ENCODE peak calls at places on chromosome 21, in nine cellular contexts. I is B cell, Q is IMR-90, Z is BE2C, F is progenitor cell of endocrine pancreas, O is mammary epithelial cell, B is foreskin fibroblast, W is thoracic aorta, J is breast epithelium. N is an unnamed sample.

GRCh38 chr21:32653326-32653901 is 41.2 kb upstream of the CFAP298 start:
- DNase-seq in J (no peak), F (no peak), Q (peak), I (peak), Z (peak), B (peak), O (peak), W (no peak), N (peak)

GRCh38 chr21:27268290-27268689 is 301.4 kb upstream of the ADAMTS5 start:
- DNase-seq in B (peak), W (no peak), Z (no peak), I (no peak), J (no peak), O (peak), Q (peak), F (no peak), N (no peak)

GRCh38 chr21:33259995-33260394 is 6.2 kb upstream of the IL10RB start:
- DNase-seq in I (no peak), F (no peak), Q (no peak), O (no peak), J (no peak), Z (no peak), W (no peak), B (no peak), N (no peak)

GRCh38 chr21:14826630-14827029 is 238.2 kb downstream of the NRIP1 start:
- DNase-seq in I (no peak), B (no peak), O (no peak), J (no peak), Q (no peak), Z (no peak), F (no peak), W (no peak), N (peak)

GRCh38 chr21:25960423-25960822 is 210.1 kb downstream of the APP start:
- DNase-seq in B (no peak), Z (peak), Q (no peak), I (no peak), O (no peak), J (no peak), F (no peak), W (no peak), N (no peak)

GRCh38 chr21:44527156-44527982 is 12.6 kb downstream of the KRTAP10-1 start:
- DNase-seq in O (no peak), I (no peak), F (no peak), Z (no peak), J (no peak), Q (no peak), W (no peak), B (no peak), N (no peak)

GRCh38 chr21:28944296-28944695 is 48.4 kb downstream of the LTN1 start:
- DNase-seq in F (no peak), W (no peak), I (no peak), O (no peak), Q (peak), Z (no peak), J (no peak), B (peak), N (no peak)

GRCh38 chr21:43712268-43712942 is 6.5 kb upstream of the PDXK start:
- DNase-seq in I (no peak), Q (peak), O (peak), W (no peak), B (peak), Z (no peak), J (peak), F (no peak), N (no peak)

GRCh38 chr21:34004984-34005383 is 68.4 kb upstream of the MRPS6 start:
- DNase-seq in B (no peak), F (no peak), O (no peak), W (no peak), I (no peak), Z (no peak), Q (no peak), J (peak), N (no peak)

GRCh38 chr21:43269461-43269860 is 100.7 kb downstream of the CRYAA start:
- DNase-seq in I (no peak), W (no peak), Z (peak), O (no peak), Q (no peak), B (no peak), J (no peak), F (no peak), N (peak)

GRCh38 chr21:43597845-43598244 is 61.4 kb downstream of the HSF2BP start:
- DNase-seq in J (no peak), Z (no peak), B (no peak), F (no peak), I (no peak), W (no peak), Q (no peak), O (no peak), N (no peak)

GRCh38 chr21:29873908-29874307 is 65.9 kb downstream of the GRIK1 start:
- DNase-seq in B (no peak), W (no peak), Z (no peak), J (no peak), F (no peak), O (no peak), Q (no peak), I (no peak), N (no peak)

GRCh38 chr21:16102113-16102512 is 372.3 kb downstream of the USP25 start:
- DNase-seq in Q (no peak), I (no peak), B (no peak), F (no peak), Z (no peak), J (no peak), W (no peak), O (no peak), N (no peak)

GRCh38 chr21:45002381-45003204 is 62.8 kb downstream of the SLX9 start:
- DNase-seq in Z (peak), Q (no peak), J (no peak), F (no peak), O (no peak), I (no peak), B (no peak), W (no peak), N (no peak)

GRCh38 chr21:31557421-31557955 is 102.0 kb upstream of the SOD1 start:
- DNase-seq in W (no peak), J (no peak), F (peak), Z (peak), O (no peak), I (no peak), B (no peak), Q (no peak), N (no peak)

GRCh38 chr21:35617491-35617890 is 442.8 kb downstream of the SETD4 start:
- DNase-seq in Z (no peak), F (no peak), Q (no peak), B (no peak), I (no peak), O (no peak), J (no peak), W (no peak), N (no peak)

GRCh38 chr21:44996096-44996495 is 56.3 kb downstream of the SLX9 start:
- DNase-seq in F (no peak), Q (no peak), W (no peak), Z (peak), I (no peak), J (no peak), O (no peak), B (no peak), N (no peak)

GRCh38 chr21:33699277-33699676 is 57.0 kb downstream of the ITSN1 start:
- DNase-seq in Q (no peak), Z (no peak), J (no peak), F (no peak), I (no peak), W (no peak), O (no peak), B (no peak), N (no peak)

GRCh38 chr21:45108808-45109800 is 34.7 kb downstream of the ADARB1 start:
- DNase-seq in W (no peak), B (no peak), F (no peak), I (no peak), Z (no peak), O (no peak), Q (no peak), J (no peak), N (no peak)

GRCh38 chr21:34983680-34984086 is 65.4 kb downstream of the RUNX1 start:
- DNase-seq in Z (no peak), W (no peak), O (peak), Q (peak), J (no peak), I (no peak), B (peak), F (no peak), N (peak)

GRCh38 chr21:38875694-38876492 is 70.2 kb downstream of the ETS2 start:
- DNase-seq in O (peak), B (peak), W (no peak), I (no peak), F (no peak), J (no peak), Q (peak), Z (no peak), N (no peak)

GRCh38 chr21:33949516-33950424 is 34.2 kb upstream of the ATP5PO start:
- DNase-seq in Q (no peak), W (no peak), B (no peak), I (no peak), F (no peak), J (no peak), O (no peak), Z (no peak), N (no peak)

GRCh38 chr21:45048968-45049367 is 25.4 kb upstream of the ADARB1 start:
- DNase-seq in I (no peak), Q (peak), J (no peak), W (no peak), F (no peak), O (no peak), Z (no peak), B (peak), N (no peak)

GRCh38 chr21:17726047-17726446 is 93.1 kb downstream of the C21orf91 start:
- DNase-seq in Q (peak), O (no peak), J (no peak), Z (peak), B (no peak), F (no peak), I (no peak), W (no peak), N (no peak)

GRCh38 chr21:27519357-27519756 is 552.5 kb upstream of the ADAMTS5 start:
- DNase-seq in F (no peak), I (no peak), J (no peak), Z (no peak), Q (peak), B (peak), W (no peak), O (peak), N (no peak)

GRCh38 chr21:34553199-34553952 is 41.4 kb upstream of the KCNE1 start:
- DNase-seq in J (no peak), W (no peak), Z (no peak), Q (peak), O (peak), B (peak), F (no peak), I (no peak), N (no peak)

GRCh38 chr21:32329776-32330175 is 31.1 kb downstream of the MRAP start:
- DNase-seq in Q (peak), J (no peak), O (no peak), Z (no peak), F (no peak), I (no peak), W (no peak), B (peak), N (no peak)

GRCh38 chr21:33748903-33749302 is 106.6 kb downstream of the ITSN1 start:
- DNase-seq in W (no peak), Q (no peak), B (no peak), Z (no peak), F (no peak), I (no peak), J (no peak), O (no peak), N (no peak)

GRCh38 chr21:31343680-31344480 is at the start of gene TIAM1:
- DNase-seq in I (no peak), Z (no peak), Q (peak), W (peak), B (peak), J (peak), O (peak), F (peak), N (no peak)

GRCh38 chr21:46180778-46181391 is 3.4 kb downstream of the SPATC1L start:
- DNase-seq in O (no peak), Z (no peak), J (peak), Q (no peak), W (no peak), B (no peak), I (peak), F (no peak), N (no peak)

GRCh38 chr21:16377120-16377658 is 647.4 kb downstream of the USP25 start:
- DNase-seq in Z (no peak), Q (no peak), O (no peak), F (no peak), W (no peak), J (no peak), B (no peak), I (no peak), N (no peak)

GRCh38 chr21:14384453-14384852 is 1.5 kb upstream of the HSPA13 start:
- DNase-seq in O (no peak), Z (no peak), W (no peak), J (no peak), F (no peak), I (no peak), Q (no peak), B (no peak), N (no peak)

GRCh38 chr21:45336870-45337269 is 49.2 kb upstream of the POFUT2 start:
- DNase-seq in Z (peak), I (no peak), Q (peak), B (peak), O (no peak), W (no peak), J (no peak), F (no peak), N (no peak)

GRCh38 chr21:44405091-44405947 is 50.0 kb upstream of the LRRC3 start:
- DNase-seq in Z (no peak), J (no peak), F (no peak), B (no peak), O (no peak), W (no peak), Q (no peak), I (no peak), N (no peak)

GRCh38 chr21:31370893-31371652 is 27.0 kb upstream of the TIAM1 start:
- DNase-seq in W (no peak), B (peak), Z (no peak), J (no peak), F (no peak), I (no peak), Q (peak), O (no peak), N (no peak)

GRCh38 chr21:43956667-43957030 is 55.5 kb upstream of the TRAPPC10 start:
- DNase-seq in I (no peak), F (no peak), J (no peak), B (peak), W (no peak), Z (no peak), O (no peak), Q (peak), N (no peak)

GRCh38 chr21:34781508-34781907 is 112.7 kb downstream of the CLIC6 start:
- DNase-seq in Z (no peak), Q (no peak), I (no peak), B (no peak), O (no peak), W (no peak), F (no peak), J (no peak), N (no peak)

GRCh38 chr21:38861989-38862683 is 56.4 kb downstream of the ETS2 start:
- DNase-seq in Z (no peak), B (peak), F (no peak), W (no peak), Q (no peak), O (no peak), J (no peak), I (peak), N (no peak)

GRCh38 chr21:14064296-14064645 is 146.5 kb downstream of the LIPI start:
- DNase-seq in B (no peak), O (no peak), F (no peak), Z (no peak), W (no peak), J (no peak), I (no peak), Q (peak), N (no peak)

GRCh38 chr21:45982256-45982757 is 737 bp downstream of the COL6A1 start:
- DNase-seq in J (peak), Q (no peak), F (no peak), W (no peak), I (no peak), O (no peak), B (peak), Z (peak), N (no peak)

GRCh38 chr21:41985662-41986416 is 24.3 kb downstream of the ZBTB21 start:
- DNase-seq in O (no peak), B (no peak), Z (no peak), F (no peak), I (no peak), Q (no peak), J (no peak), W (no peak), N (no peak)

GRCh38 chr21:41979335-41979734 is 25.5 kb upstream of the C2CD2 start:
- DNase-seq in I (no peak), F (no peak), Z (no peak), Q (no peak), O (no peak), B (no peak), J (peak), W (no peak), N (no peak)

GRCh38 chr21:41979751-41980369 is 26.0 kb upstream of the C2CD2 start:
- DNase-seq in J (peak), W (no peak), I (no peak), F (no peak), O (no peak), Q (no peak), Z (no peak), B (peak), N (no peak)

GRCh38 chr21:41980561-41980960 is 26.7 kb upstream of the C2CD2 start:
- DNase-seq in Z (no peak), O (no peak), W (no peak), B (no peak), F (no peak), I (no peak), J (peak), Q (no peak), N (no peak)

DNA sequence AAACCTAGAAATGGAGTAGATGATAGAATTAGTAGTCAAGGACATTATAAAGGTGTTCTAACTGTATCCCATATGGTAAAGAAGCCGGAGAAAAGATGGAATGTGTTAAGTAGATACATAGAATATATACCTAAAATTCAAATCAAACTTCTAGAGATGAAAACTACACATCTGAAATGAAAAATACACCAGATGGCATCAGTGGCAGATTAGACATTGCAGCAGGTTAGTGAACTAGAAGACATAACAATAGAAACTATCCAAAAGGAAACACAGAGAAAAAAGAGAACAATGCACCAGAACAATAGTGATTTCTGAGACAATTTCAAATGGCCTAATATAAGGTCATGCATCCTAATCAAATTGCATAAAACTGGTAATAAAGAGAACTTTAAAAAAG is 26.9 kb downstream of the ZBTB21 start:
- DNase-seq in B (no peak), Q (no peak), I (no peak), O (no peak), W (no peak), Z (no peak), J (no peak), F (no peak), N (no peak)
- TF ChIP-seq CTCF in B (no peak), Q (no peak), I (no peak), O (no peak), W (no peak), Z (no peak), J (no peak), F (no peak), N (no peak)

GRCh38 chr21:37496972-37497371 is 130.4 kb downstream of the DYRK1A start:
- DNase-seq in W (no peak), Z (no peak), Q (no peak), F (no peak), I (no peak), O (no peak), B (peak), J (no peak), N (no peak)
- TF ChIP-seq CTCF in W (no peak), Z (peak), Q (peak), F (peak), I (peak), O (no peak), B (peak), J (peak), N (peak)

DNA sequence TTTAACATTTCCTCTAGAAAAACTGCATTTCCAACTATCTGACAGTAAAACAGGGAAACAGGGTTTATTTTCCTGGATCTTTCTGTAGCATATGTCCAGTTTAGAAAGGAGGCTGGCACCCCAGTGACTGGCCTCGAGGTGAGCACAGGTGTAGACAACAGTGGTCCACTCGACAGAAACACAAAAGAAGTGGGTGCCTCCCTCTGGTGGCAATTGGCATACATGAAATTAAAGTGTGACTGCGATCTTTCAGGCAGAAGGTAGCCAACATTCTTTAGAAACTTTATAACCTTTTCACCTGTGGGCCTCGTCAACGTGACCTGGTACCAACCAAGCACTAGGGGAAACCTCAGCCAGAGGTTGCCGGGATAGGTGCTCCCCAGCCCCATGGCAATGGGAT is 44.0 kb downstream of the PCP4 start:
- DNase-seq in J (no peak), W (no peak), B (no peak), F (no peak), Z (no peak), I (no peak), O (no peak), Q (no peak), N (no peak)
- TF ChIP-seq CTCF in J (no peak), W (no peak), B (no peak), F (peak), Z (peak), I (no peak), O (no peak), Q (no peak), N (no peak)

DNA sequence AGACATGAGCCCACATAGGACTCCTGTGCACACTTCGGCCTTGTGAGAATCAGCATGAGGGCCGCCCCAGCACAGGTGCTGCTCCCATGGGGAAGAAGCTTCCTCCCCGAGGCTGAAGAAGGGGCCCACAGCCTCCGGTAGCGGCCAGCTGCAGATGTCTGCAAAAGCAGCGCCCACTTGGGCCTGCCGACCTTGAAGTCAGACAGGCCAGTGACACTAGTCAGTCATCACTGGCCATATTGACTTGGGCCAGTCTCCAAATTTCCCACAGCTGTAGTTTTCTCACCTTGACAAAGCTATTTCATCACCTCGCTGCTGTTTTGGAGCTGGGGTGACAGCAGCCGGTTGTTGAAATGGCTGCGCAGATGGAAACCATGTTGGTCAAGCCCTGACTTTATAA is 83.0 kb downstream of the RIPK4 start:
- DNase-seq in B (no peak), Z (no peak), J (no peak), F (no peak), I (no peak), W (no peak), O (no peak), Q (no peak), N (no peak)
- TF ChIP-seq CTCF in B (no peak), Z (no peak), J (no peak), F (no peak), I (no peak), W (no peak), O (no peak), Q (no peak), N (no peak)